ENCODE peak calls at places on chromosomes 13 and 19, in nine cellular contexts. One of them, this sample, is unnamed.

GRCh38 chr19:1269478-1270167 is 491 bp downstream of the CIRBP start:
- DNase-seq in SK-N-SH: peak; percentile 92
- DNase-seq in fibroblast of lung: peak; percentile 91
- DNase-seq in cardiac muscle cell: peak; percentile 89
- DNase-seq in upper lobe of right lung: peak; percentile 94
- DNase-seq in uterus: peak; percentile 91
- DNase-seq in A549: peak; percentile 64
- DNase-seq in neural progenitor cell: peak; percentile 95
- DNase-seq in SJSA1: peak; percentile 91
- DNase-seq in this sample: no peak

GRCh38 chr19:55392820-55393219 is 7.1 kb downstream of the RPL28 start:
- DNase-seq in SK-N-SH: peak; percentile 42
- DNase-seq in fibroblast of lung: no peak
- DNase-seq in cardiac muscle cell: no peak
- DNase-seq in upper lobe of right lung: no peak
- DNase-seq in uterus: no peak
- DNase-seq in A549: no peak
- DNase-seq in neural progenitor cell: peak; percentile 48
- DNase-seq in SJSA1: no peak
- DNase-seq in this sample: no peak

GRCh38 chr13:93289047-93289446 is 62.4 kb downstream of the GPC6 start:
- DNase-seq in SK-N-SH: no peak
- DNase-seq in fibroblast of lung: no peak
- DNase-seq in cardiac muscle cell: peak; percentile 48
- DNase-seq in upper lobe of right lung: no peak
- DNase-seq in uterus: no peak
- DNase-seq in A549: no peak
- DNase-seq in neural progenitor cell: no peak
- DNase-seq in SJSA1: no peak
- DNase-seq in this sample: no peak

GRCh38 chr13:34941436-34941834 is 635 bp upstream of the NBEA start:
- DNase-seq in SK-N-SH: no peak
- DNase-seq in fibroblast of lung: no peak
- DNase-seq in cardiac muscle cell: no peak
- DNase-seq in upper lobe of right lung: no peak
- DNase-seq in uterus: no peak
- DNase-seq in A549: peak; percentile 4
- DNase-seq in neural progenitor cell: no peak
- DNase-seq in SJSA1: no peak
- DNase-seq in this sample: no peak

GRCh38 chr13:42218576-42218975 is 53.4 kb upstream of the AKAP11 start:
- DNase-seq in SK-N-SH: no peak
- DNase-seq in fibroblast of lung: no peak
- DNase-seq in cardiac muscle cell: no peak
- DNase-seq in upper lobe of right lung: no peak
- DNase-seq in uterus: no peak
- DNase-seq in A549: no peak
- DNase-seq in neural progenitor cell: no peak
- DNase-seq in SJSA1: no peak
- DNase-seq in this sample: no peak

GRCh38 chr19:1213391-1214286 is 8.1 kb downstream of the STK11 start:
- DNase-seq in SK-N-SH: peak; percentile 57
- DNase-seq in fibroblast of lung: peak; percentile 31
- DNase-seq in cardiac muscle cell: peak; percentile 71
- DNase-seq in upper lobe of right lung: peak; percentile 85
- DNase-seq in uterus: peak; percentile 60
- DNase-seq in A549: no peak
- DNase-seq in neural progenitor cell: no peak
- DNase-seq in SJSA1: no peak
- DNase-seq in this sample: no peak

GRCh38 chr19:30374791-30375650 is 2.8 kb downstream of the ZNF536 start:
- DNase-seq in SK-N-SH: peak; percentile 85
- DNase-seq in fibroblast of lung: no peak
- DNase-seq in cardiac muscle cell: no peak
- DNase-seq in upper lobe of right lung: no peak
- DNase-seq in uterus: no peak
- DNase-seq in A549: no peak
- DNase-seq in neural progenitor cell: peak; percentile 54
- DNase-seq in SJSA1: no peak
- DNase-seq in this sample: no peak

GRCh38 chr19:50858896-50859295 is 4.2 kb downstream of the KLK3 start:
- DNase-seq in SK-N-SH: no peak
- DNase-seq in fibroblast of lung: no peak
- DNase-seq in cardiac muscle cell: no peak
- DNase-seq in upper lobe of right lung: no peak
- DNase-seq in uterus: no peak
- DNase-seq in A549: no peak
- DNase-seq in neural progenitor cell: no peak
- DNase-seq in SJSA1: no peak
- DNase-seq in this sample: no peak

GRCh38 chr19:34428549-34429285 is 536 bp downstream of the UBA2 start:
- DNase-seq in SK-N-SH: peak; percentile 47
- DNase-seq in fibroblast of lung: peak; percentile 29
- DNase-seq in cardiac muscle cell: peak; percentile 46
- DNase-seq in upper lobe of right lung: no peak
- DNase-seq in uterus: peak; percentile 17
- DNase-seq in A549: peak; percentile 66
- DNase-seq in neural progenitor cell: peak; percentile 61
- DNase-seq in SJSA1: no peak
- DNase-seq in this sample: no peak

GRCh38 chr19:1000095-1000494 is at the start of gene GRIN3B:
- DNase-seq in SK-N-SH: peak; percentile 89
- DNase-seq in fibroblast of lung: peak; percentile 44
- DNase-seq in cardiac muscle cell: peak; percentile 50
- DNase-seq in upper lobe of right lung: peak; percentile 83
- DNase-seq in uterus: peak; percentile 54
- DNase-seq in A549: peak; percentile 80
- DNase-seq in neural progenitor cell: peak; percentile 90
- DNase-seq in SJSA1: peak; percentile 66
- DNase-seq in this sample: no peak

GRCh38 chr13:87953381-87953780 is 282.2 kb downstream of the SLITRK5 start:
- DNase-seq in SK-N-SH: no peak
- DNase-seq in fibroblast of lung: no peak
- DNase-seq in cardiac muscle cell: no peak
- DNase-seq in upper lobe of right lung: no peak
- DNase-seq in uterus: no peak
- DNase-seq in A549: no peak
- DNase-seq in neural progenitor cell: no peak
- DNase-seq in SJSA1: no peak
- DNase-seq in this sample: no peak

GRCh38 chr13:29948246-29948645 is 97.8 kb upstream of the UBL3 start:
- DNase-seq in SK-N-SH: no peak
- DNase-seq in fibroblast of lung: peak; percentile 11
- DNase-seq in cardiac muscle cell: no peak
- DNase-seq in upper lobe of right lung: no peak
- DNase-seq in uterus: no peak
- DNase-seq in A549: no peak
- DNase-seq in neural progenitor cell: no peak
- DNase-seq in SJSA1: no peak
- DNase-seq in this sample: no peak

GRCh38 chr13:94303644-94304174 is 175.8 kb downstream of the DCT start:
- DNase-seq in SK-N-SH: no peak
- DNase-seq in fibroblast of lung: no peak
- DNase-seq in cardiac muscle cell: no peak
- DNase-seq in upper lobe of right lung: no peak
- DNase-seq in uterus: no peak
- DNase-seq in A549: no peak
- DNase-seq in neural progenitor cell: no peak
- DNase-seq in SJSA1: no peak
- DNase-seq in this sample: peak; percentile 40

GRCh38 chr13:93144031-93144430 is 82.6 kb upstream of the GPC6 start:
- DNase-seq in SK-N-SH: no peak
- DNase-seq in fibroblast of lung: no peak
- DNase-seq in cardiac muscle cell: no peak
- DNase-seq in upper lobe of right lung: no peak
- DNase-seq in uterus: no peak
- DNase-seq in A549: no peak
- DNase-seq in neural progenitor cell: no peak
- DNase-seq in SJSA1: no peak
- DNase-seq in this sample: no peak

GRCh38 chr13:41613984-41614581 is 156.7 kb downstream of the RGCC start:
- DNase-seq in SK-N-SH: no peak
- DNase-seq in fibroblast of lung: peak; percentile 95
- DNase-seq in cardiac muscle cell: peak; percentile 93
- DNase-seq in upper lobe of right lung: peak; percentile 64
- DNase-seq in uterus: peak; percentile 74
- DNase-seq in A549: no peak
- DNase-seq in neural progenitor cell: peak; percentile 16
- DNase-seq in SJSA1: peak; percentile 58
- DNase-seq in this sample: no peak

GRCh38 chr19:58325623-58326022 is 1.2 kb upstream of the ZSCAN22 start:
- DNase-seq in SK-N-SH: no peak
- DNase-seq in fibroblast of lung: no peak
- DNase-seq in cardiac muscle cell: no peak
- DNase-seq in upper lobe of right lung: no peak
- DNase-seq in uterus: no peak
- DNase-seq in A549: no peak
- DNase-seq in neural progenitor cell: no peak
- DNase-seq in SJSA1: no peak
- DNase-seq in this sample: no peak

GRCh38 chr13:62920181-62920580 is 1504.5 kb upstream of the PCDH20 start:
- DNase-seq in SK-N-SH: no peak
- DNase-seq in fibroblast of lung: no peak
- DNase-seq in cardiac muscle cell: no peak
- DNase-seq in upper lobe of right lung: no peak
- DNase-seq in uterus: no peak
- DNase-seq in A549: no peak
- DNase-seq in neural progenitor cell: no peak
- DNase-seq in SJSA1: no peak
- DNase-seq in this sample: no peak

DNA sequence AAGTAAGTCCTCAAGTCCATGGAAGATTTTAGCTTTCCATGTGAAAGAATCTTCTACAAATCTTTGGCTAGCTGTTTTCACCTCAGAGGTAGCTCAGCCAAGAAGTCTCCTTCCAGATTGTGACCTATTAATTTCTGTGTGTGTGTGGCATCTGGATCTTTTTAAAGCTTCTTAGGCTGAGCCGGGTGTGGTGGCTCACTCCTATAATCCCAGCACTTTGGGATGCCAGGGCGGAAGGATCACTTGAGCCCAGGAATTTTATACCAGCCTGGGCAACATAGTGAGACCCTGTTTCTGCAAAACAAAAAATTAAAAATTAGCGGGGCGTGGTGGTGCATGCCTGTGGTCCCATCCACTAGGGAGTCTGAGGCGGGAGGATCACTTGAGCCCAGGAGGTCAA is 13.4 kb upstream of the SLC44A2 start:
- DNase-seq in SK-N-SH: no peak
- DNase-seq in fibroblast of lung: no peak
- DNase-seq in cardiac muscle cell: no peak
- DNase-seq in upper lobe of right lung: no peak
- DNase-seq in uterus: no peak
- DNase-seq in A549: no peak
- DNase-seq in neural progenitor cell: no peak
- DNase-seq in SJSA1: no peak
- DNase-seq in this sample: no peak
- H3K4me1 ChIP-seq in SK-N-SH: no peaks in the 10 kb centered on the region
- H3K4me1 ChIP-seq in fibroblast of lung: peaks cover 6% of the 10 kb centered on the region
- H3K4me1 ChIP-seq in cardiac muscle cell: no peaks in the 10 kb centered on the region
- H3K4me1 ChIP-seq in upper lobe of right lung: peaks cover 54% of the 10 kb centered on the region
- H3K4me1 ChIP-seq in uterus: peaks cover 8% of the 10 kb centered on the region
- H3K4me1 ChIP-seq in A549: no peaks in the 10 kb centered on the region
- H3K4me1 ChIP-seq in neural progenitor cell: no peaks in the 10 kb centered on the region
- H3K4me1 ChIP-seq in SJSA1: peaks cover 13% of the 10 kb centered on the region
- H3K4me1 ChIP-seq in this sample: no peaks in the 10 kb centered on the region

GRCh38 chr19:39507715-39508364 is 7.1 kb upstream of the SELENOV start:
- DNase-seq in SK-N-SH: no peak
- DNase-seq in fibroblast of lung: no peak
- DNase-seq in cardiac muscle cell: no peak
- DNase-seq in upper lobe of right lung: no peak
- DNase-seq in uterus: no peak
- DNase-seq in A549: no peak
- DNase-seq in neural progenitor cell: peak; percentile 44
- DNase-seq in SJSA1: no peak
- DNase-seq in this sample: no peak
- H3K4me3 ChIP-seq in SK-N-SH: peak overlapping the region; percentile 64
- H3K4me3 ChIP-seq in fibroblast of lung: peak overlapping the region; percentile 52
- H3K4me3 ChIP-seq in cardiac muscle cell: peak overlapping the region; percentile 47
- H3K4me3 ChIP-seq in upper lobe of right lung: no peak overlapping the region
- H3K4me3 ChIP-seq in uterus: no peak overlapping the region
- H3K4me3 ChIP-seq in A549: peak overlapping the region; percentile 66
- H3K4me3 ChIP-seq in neural progenitor cell: peak overlapping the region; percentile 53
- H3K4me3 ChIP-seq in SJSA1: peak overlapping the region; percentile 35
- H3K4me3 ChIP-seq in this sample: peak overlapping the region; percentile 63

DNA sequence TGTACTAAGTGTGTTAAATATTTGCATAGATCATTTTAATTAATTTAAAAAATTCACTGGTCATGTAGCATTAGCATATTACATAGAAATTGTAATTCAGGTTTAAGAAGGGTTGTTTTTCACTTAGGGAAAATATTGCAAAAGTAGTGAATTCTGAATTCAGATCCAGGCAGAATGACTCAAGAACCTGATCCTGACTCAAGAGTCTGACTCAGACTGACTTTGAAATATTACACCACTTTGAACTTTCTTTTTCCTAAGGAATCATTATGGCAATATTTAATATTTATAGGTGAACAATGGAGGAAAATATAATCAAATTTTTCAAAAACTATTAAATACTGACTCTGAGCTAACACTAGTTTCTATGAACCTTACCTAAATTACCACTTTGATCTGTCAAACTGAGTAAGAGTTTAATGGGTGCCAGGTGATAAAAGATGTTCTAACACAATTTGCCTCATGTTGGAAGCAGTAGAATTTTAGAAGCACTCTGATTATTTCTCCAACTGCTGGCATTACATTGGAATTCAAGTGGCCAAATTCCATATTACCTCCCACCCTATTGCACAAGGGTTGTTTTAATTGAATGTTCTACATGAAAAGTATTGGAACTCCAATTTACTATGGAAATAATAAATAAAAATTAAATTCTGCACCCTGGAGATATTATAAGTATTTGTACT is 261.6 kb downstream of the SLITRK1 start:
- DNase-seq in SK-N-SH: no peak
- DNase-seq in fibroblast of lung: peak; percentile 61
- DNase-seq in cardiac muscle cell: peak; percentile 46
- DNase-seq in upper lobe of right lung: no peak
- DNase-seq in uterus: no peak
- DNase-seq in A549: no peak
- DNase-seq in neural progenitor cell: no peak
- DNase-seq in SJSA1: no peak
- DNase-seq in this sample: no peak
- H3K4me1 ChIP-seq in SK-N-SH: no peaks in the 10 kb centered on the region
- H3K4me1 ChIP-seq in fibroblast of lung: no peaks in the 10 kb centered on the region
- H3K4me1 ChIP-seq in cardiac muscle cell: peaks cover 9% of the 10 kb centered on the region
- H3K4me1 ChIP-seq in upper lobe of right lung: no peaks in the 10 kb centered on the region
- H3K4me1 ChIP-seq in uterus: no peaks in the 10 kb centered on the region
- H3K4me1 ChIP-seq in A549: no peaks in the 10 kb centered on the region
- H3K4me1 ChIP-seq in neural progenitor cell: no peaks in the 10 kb centered on the region
- H3K4me1 ChIP-seq in SJSA1: no peaks in the 10 kb centered on the region
- H3K4me1 ChIP-seq in this sample: no peaks in the 10 kb centered on the region

DNA sequence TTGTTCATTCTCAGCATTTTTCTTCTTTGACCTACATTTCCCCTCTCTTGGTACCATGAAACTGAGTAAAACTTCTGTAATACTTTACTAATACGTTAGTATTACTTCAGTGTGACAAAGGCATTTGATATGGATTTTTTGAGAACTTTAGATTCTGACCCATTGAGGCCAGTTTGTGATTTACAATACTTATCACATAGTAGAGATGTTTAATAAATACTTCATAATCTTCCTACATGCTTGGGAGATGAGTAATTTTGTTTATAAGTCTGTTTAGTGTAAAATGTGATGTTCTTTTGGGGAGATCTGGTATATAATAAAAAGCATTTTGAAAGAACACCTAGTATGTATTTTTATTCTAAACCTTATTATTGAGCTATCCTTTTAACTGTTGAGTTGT is 29.7 kb downstream of the GTF2F2 start:
- DNase-seq in SK-N-SH: no peak
- DNase-seq in fibroblast of lung: peak; percentile 3
- DNase-seq in cardiac muscle cell: no peak
- DNase-seq in upper lobe of right lung: no peak
- DNase-seq in uterus: no peak
- DNase-seq in A549: no peak
- DNase-seq in neural progenitor cell: no peak
- DNase-seq in SJSA1: no peak
- DNase-seq in this sample: no peak
- H3K4me3 ChIP-seq in SK-N-SH: no peak overlapping the region
- H3K4me3 ChIP-seq in fibroblast of lung: no peak overlapping the region
- H3K4me3 ChIP-seq in cardiac muscle cell: no peak overlapping the region
- H3K4me3 ChIP-seq in upper lobe of right lung: no peak overlapping the region
- H3K4me3 ChIP-seq in uterus: no peak overlapping the region
- H3K4me3 ChIP-seq in A549: no peak overlapping the region
- H3K4me3 ChIP-seq in neural progenitor cell: no peak overlapping the region
- H3K4me3 ChIP-seq in SJSA1: no peak overlapping the region
- H3K4me3 ChIP-seq in this sample: no peak overlapping the region

This sample was measured in NT2/D1.